ENCODE peak calls at places on chromosome 22, in six cellular contexts. B, F, E, X, Y and C are unnamed samples.

GRCh38 chr22:39518996-39519680 is 1.2 kb upstream of the ATF4 start:
- DNase-seq in Y (no peak), E (no peak), X (no peak), F (no peak), B (no peak), C (peak; percentile 48)

GRCh38 chr22:39607093-39607492 is 36.5 kb downstream of the CACNA1I start:
- DNase-seq in E (no peak), F (no peak), B (no peak), X (no peak), Y (no peak), C (no peak)

GRCh38 chr22:39568278-39568981 is 2.1 kb upstream of the CACNA1I start:
- DNase-seq in F (no peak), Y (no peak), X (no peak), B (no peak), E (no peak), C (no peak)

GRCh38 chr22:28232231-28232630 is 313.2 kb upstream of the PITPNB start:
- DNase-seq in X (no peak), Y (no peak), E (no peak), F (peak; percentile 64), B (no peak), C (no peak)

GRCh38 chr22:44200855-44201550 is 20.3 kb downstream of the PARVG start:
- DNase-seq in Y (no peak), F (no peak), X (no peak), B (no peak), E (no peak), C (no peak)

GRCh38 chr22:20111045-20111688 is 4.7 kb upstream of the RANBP1 start:
- DNase-seq in B (no peak), X (no peak), Y (no peak), E (peak; percentile 44), F (peak; percentile 55), C (peak; percentile 5)

GRCh38 chr22:33922268-33922667 is 2.0 kb upstream of the LARGE1 start:
- DNase-seq in B (peak; percentile 72), F (peak; percentile 75), Y (no peak), X (no peak), E (peak; percentile 63), C (peak; percentile 34)

GRCh38 chr22:25629613-25630012 is 65.1 kb downstream of the GRK3 start:
- DNase-seq in E (no peak), F (no peak), X (no peak), B (no peak), Y (no peak), C (no peak)

GRCh38 chr22:38944653-38945052 is 12.8 kb upstream of the APOBEC3A start:
- DNase-seq in B (no peak), Y (no peak), F (no peak), E (no peak), X (no peak), C (no peak)

GRCh38 chr22:23693979-23694680 is 3.3 kb downstream of the RGL4 start:
- DNase-seq in X (no peak), B (no peak), F (no peak), Y (no peak), E (no peak), C (no peak)

GRCh38 chr22:40010752-40011145 is 16.0 kb downstream of the FAM83F start:
- DNase-seq in Y (no peak), X (no peak), E (no peak), F (no peak), B (no peak), C (no peak)

GRCh38 chr22:37623075-37624016 is 14.7 kb downstream of the GGA1 start:
- DNase-seq in E (peak; percentile 68), X (peak; percentile 75), B (peak; percentile 85), F (peak; percentile 78), Y (peak; percentile 95), C (peak; percentile 43)

GRCh38 chr22:39149915-39150847 is 2.3 kb downstream of the CBX7 start:
- DNase-seq in Y (no peak), F (peak; percentile 38), X (no peak), E (no peak), B (peak; percentile 59), C (no peak)

GRCh38 chr22:27639180-27640086 is 162.1 kb downstream of the MN1 start:
- DNase-seq in E (no peak), B (no peak), Y (no peak), F (no peak), X (no peak), C (no peak)

GRCh38 chr22:28247667-28248363 is 328.8 kb upstream of the PITPNB start:
- DNase-seq in F (peak; percentile 64), B (no peak), Y (no peak), X (no peak), E (no peak), C (no peak)

GRCh38 chr22:39454385-39454871 is 2.4 kb upstream of the MGAT3 start:
- DNase-seq in B (peak; percentile 70), Y (no peak), F (peak; percentile 69), E (no peak), X (no peak), C (no peak)

GRCh38 chr22:25059438-25059837 is 106.9 kb downstream of the KIAA1671 start:
- DNase-seq in E (no peak), B (no peak), X (no peak), Y (no peak), F (no peak), C (no peak)

GRCh38 chr22:32203181-32204105 is 1.4 kb downstream of the RFPL2 start:
- DNase-seq in B (no peak), Y (peak; percentile 48), E (no peak), F (no peak), X (no peak), C (no peak)

GRCh38 chr22:20205964-20206708 is 55.3 kb upstream of the CCDC188 start:
- DNase-seq in X (no peak), E (peak; percentile 66), B (peak; percentile 69), F (peak; percentile 71), Y (no peak), C (peak; percentile 63)

GRCh38 chr22:38706101-38706884 is 549 bp downstream of the GTPBP1 start:
- DNase-seq in X (no peak), F (peak; percentile 31), Y (peak; percentile 57), B (no peak), E (peak; percentile 71), C (peak; percentile 27)

GRCh38 chr22:19766506-19767426 is 6.2 kb downstream of the TBX1 start:
- DNase-seq in F (peak; percentile 71), E (peak; percentile 21), B (peak; percentile 68), X (no peak), Y (peak; percentile 87), C (no peak)

GRCh38 chr22:26992556-26992955 is 335.2 kb downstream of the MIAT start:
- DNase-seq in B (no peak), X (no peak), F (no peak), E (peak; percentile 42), Y (no peak), C (no peak)

GRCh38 chr22:32737811-32738210 is 63.7 kb upstream of the TIMP3 start:
- DNase-seq in X (no peak), E (no peak), F (no peak), B (no peak), Y (no peak), C (peak; percentile 23)

GRCh38 chr22:17974703-17975372 is 49.5 kb downstream of the MICAL3 start:
- DNase-seq in E (no peak), B (no peak), X (no peak), Y (no peak), F (no peak), C (no peak)

GRCh38 chr22:44381761-44382454 is 69.2 kb upstream of the SHISAL1 start:
- DNase-seq in X (no peak), F (no peak), Y (no peak), E (no peak), B (no peak), C (no peak)

GRCh38 chr22:37924386-37925065 is 18.4 kb downstream of the MICALL1 start:
- DNase-seq in X (no peak), F (no peak), E (no peak), B (no peak), Y (no peak), C (no peak)

GRCh38 chr22:24450600-24450999 is 23.2 kb downstream of the ADORA2A start:
- DNase-seq in F (peak; percentile 88), B (no peak), E (no peak), Y (no peak), X (no peak), C (no peak)

GRCh38 chr22:19957445-19957844 is 15.8 kb upstream of the TXNRD2 start:
- DNase-seq in F (peak; percentile 48), X (no peak), B (no peak), Y (no peak), E (no peak), C (no peak)

GRCh38 chr22:37435970-37436603 is 8.8 kb upstream of the ELFN2 start:
- DNase-seq in Y (no peak), F (no peak), E (no peak), B (no peak), X (no peak), C (no peak)

GRCh38 chr22:42951093-42951710 is 63.7 kb downstream of the PACSIN2 start:
- DNase-seq in F (no peak), Y (no peak), E (no peak), X (no peak), B (peak; percentile 38), C (no peak)
- H2BK15ac ChIP-seq in F (no peak overlapping the region), Y (peak overlapping the region; percentile 40), E (no peak overlapping the region), X (no peak overlapping the region), B (no peak overlapping the region), C (no peak overlapping the region)

GRCh38 chr22:22600862-22601261 is 41.8 kb upstream of the PRAME start:
- DNase-seq in E (no peak), B (no peak), F (no peak), Y (no peak), X (no peak), C (no peak)

GRCh38 chr22:22598144-22598543 is 39.1 kb upstream of the PRAME start:
- DNase-seq in F (no peak), E (no peak), X (no peak), Y (no peak), B (no peak), C (no peak)

GRCh38 chr22:22603470-22603947 is 40.9 kb upstream of the GGTLC2 start:
- DNase-seq in E (no peak), F (no peak), X (no peak), Y (no peak), B (no peak), C (no peak)

GRCh38 chr22:22595001-22595835 is 36.2 kb upstream of the PRAME start:
- DNase-seq in E (no peak), B (no peak), F (no peak), X (no peak), Y (no peak), C (no peak)

GRCh38 chr22:22599248-22599647 is 40.2 kb upstream of the PRAME start:
- DNase-seq in X (no peak), F (no peak), Y (no peak), E (no peak), B (no peak), C (no peak)
- H2BK15ac ChIP-seq in X (no peak overlapping the region), F (no peak overlapping the region), Y (no peak overlapping the region), E (no peak overlapping the region), B (no peak overlapping the region), C (no peak overlapping the region)

GRCh38 chr22:41146573-41146972 is 54.2 kb downstream of the EP300 start:
- DNase-seq in F (no peak), B (no peak), E (no peak), Y (no peak), X (no peak), C (no peak)
- H2BK15ac ChIP-seq in F (no peak overlapping the region), B (no peak overlapping the region), E (no peak overlapping the region), Y (no peak overlapping the region), X (no peak overlapping the region), C (no peak overlapping the region)

DNA sequence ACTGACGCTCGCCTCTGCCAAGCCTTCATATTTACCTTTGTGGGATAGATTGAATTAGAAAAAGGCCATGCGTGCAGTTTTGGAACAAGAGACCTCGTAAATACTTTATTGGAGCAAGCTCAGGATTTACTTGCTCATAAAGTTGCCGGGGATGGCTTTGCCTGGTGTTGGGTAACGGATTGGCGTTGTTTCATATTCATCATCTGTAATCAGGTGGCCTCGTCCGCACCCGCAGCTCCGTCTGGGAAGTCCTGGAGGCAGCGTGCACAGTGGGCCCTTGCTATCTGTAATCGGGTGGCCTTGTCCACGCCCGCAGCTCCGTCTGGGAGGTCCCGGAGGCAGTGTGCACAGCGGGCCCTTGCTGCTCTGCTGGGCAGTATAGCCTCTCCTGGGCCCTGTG is 1209.3 kb downstream of the BRD1 start:
- DNase-seq in E (no peak), Y (no peak), B (no peak), F (no peak), X (no peak), C (no peak)
- H2BK15ac ChIP-seq in E (no peak overlapping the region), Y (no peak overlapping the region), B (no peak overlapping the region), F (no peak overlapping the region), X (no peak overlapping the region), C (no peak overlapping the region)